ENCODE peak calls at places on chromosomes 7 and 10, in nine cellular contexts. C is GM19239; P is T-cell; A is effector memory CD8-positive, alpha-beta T cell; T is effector CD4-positive, alpha-beta T cell; N is OCI-LY7; V is KG1; L is ELF-1; K is GM23338. Z is an unnamed sample.

GRCh38 chr10:124296121-124296812 is 122.5 kb downstream of the OAT start:
- DNase-seq in C (no peak), P (no peak), A (no peak), T (no peak), N (no peak), V (no peak), L (peak; percentile 22), K (peak; percentile 46), Z (no peak)

GRCh38 chr7:2522780-2523433 is 3.3 kb downstream of the LFNG start:
- DNase-seq in C (no peak), P (no peak), A (no peak), T (no peak), N (no peak), V (no peak), L (peak; percentile 80), K (peak; percentile 86), Z (no peak)

GRCh38 chr7:76509931-76510877 is at the start of gene UPK3B:
- DNase-seq in C (no peak), P (no peak), A (no peak), T (no peak), N (no peak), V (no peak), L (peak; percentile 82), K (peak; percentile 83), Z (no peak)

GRCh38 chr7:33807779-33808482 is 97.4 kb upstream of the BMPER start:
- DNase-seq in C (no peak), P (no peak), A (no peak), T (no peak), N (peak; percentile 10), V (no peak), L (peak; percentile 70), K (peak; percentile 81), Z (no peak)

GRCh38 chr10:97302088-97302791 is 9.8 kb upstream of the ARHGAP19 start:
- DNase-seq in C (no peak), P (no peak), A (no peak), T (no peak), N (no peak), V (no peak), L (no peak), K (no peak), Z (no peak)

GRCh38 chr7:135320277-135320676 is 86.6 kb downstream of the STRA8 start:
- DNase-seq in C (no peak), P (no peak), A (no peak), T (no peak), N (no peak), V (no peak), L (no peak), K (no peak), Z (no peak)

GRCh38 chr10:88986549-88987242 is 3.9 kb upstream of the FAS start:
- DNase-seq in C (no peak), P (no peak), A (no peak), T (no peak), N (peak; percentile 39), V (no peak), L (no peak), K (peak; percentile 60), Z (no peak)

GRCh38 chr7:151150388-151150787 is 17.1 kb downstream of the GBX1 start:
- DNase-seq in C (no peak), P (no peak), A (no peak), T (no peak), N (no peak), V (no peak), L (no peak), K (no peak), Z (no peak)

GRCh38 chr7:106165328-106165727 is 53.2 kb upstream of the SYPL1 start:
- DNase-seq in C (no peak), P (no peak), A (no peak), T (no peak), N (no peak), V (no peak), L (no peak), K (no peak), Z (no peak)

GRCh38 chr7:78530351-78530750 is 731.8 kb downstream of the PHTF2 start:
- DNase-seq in C (no peak), P (no peak), A (no peak), T (no peak), N (no peak), V (no peak), L (no peak), K (no peak), Z (no peak)

GRCh38 chr10:31072453-31072852 is 40.8 kb upstream of the ZNF438 start:
- DNase-seq in C (no peak), P (no peak), A (no peak), T (no peak), N (no peak), V (no peak), L (no peak), K (no peak), Z (no peak)

GRCh38 chr7:132386249-132386681 is 190.0 kb downstream of the PLXNA4 start:
- DNase-seq in C (no peak), P (no peak), A (no peak), T (no peak), N (no peak), V (no peak), L (peak; percentile 60), K (no peak), Z (no peak)

GRCh38 chr10:36349445-36350063 is 707.5 kb upstream of the FZD8 start:
- DNase-seq in C (no peak), P (no peak), A (no peak), T (no peak), N (no peak), V (no peak), L (peak; percentile 62), K (peak; percentile 6), Z (no peak)

GRCh38 chr7:80781561-80781979 is 137.3 kb downstream of the SEMA3C start:
- DNase-seq in C (no peak), P (no peak), A (no peak), T (no peak), N (no peak), V (no peak), L (peak; percentile 86), K (peak; percentile 13), Z (no peak)

GRCh38 chr10:58555930-58556311 is 43.2 kb downstream of the BICC1 start:
- DNase-seq in C (no peak), P (no peak), A (no peak), T (no peak), N (no peak), V (no peak), L (no peak), K (no peak), Z (no peak)

GRCh38 chr7:36657031-36657660 is 67.1 kb downstream of the AOAH start:
- DNase-seq in C (no peak), P (no peak), A (no peak), T (no peak), N (no peak), V (no peak), L (no peak), K (no peak), Z (no peak)

GRCh38 chr7:114825423-114825951 is 96.4 kb upstream of the MDFIC start:
- DNase-seq in C (no peak), P (no peak), A (no peak), T (no peak), N (no peak), V (no peak), L (peak; percentile 87), K (peak; percentile 79), Z (no peak)

GRCh38 chr7:25240340-25240739 is 12.1 kb upstream of the NPVF start:
- DNase-seq in C (no peak), P (no peak), A (no peak), T (no peak), N (no peak), V (no peak), L (no peak), K (no peak), Z (no peak)

GRCh38 chr10:131220601-131221171 is 90.8 kb downstream of the TCERG1L start:
- DNase-seq in C (no peak), P (no peak), A (no peak), T (no peak), N (no peak), V (no peak), L (no peak), K (no peak), Z (no peak)

GRCh38 chr10:124642076-124642710 is 102.0 kb downstream of the FAM53B start:
- DNase-seq in C (no peak), P (no peak), A (no peak), T (no peak), N (no peak), V (no peak), L (no peak), K (no peak), Z (peak; percentile 63)

GRCh38 chr10:36574212-36574611 is 551.2 kb upstream of the ANKRD30A start:
- DNase-seq in C (no peak), P (no peak), A (no peak), T (no peak), N (no peak), V (no peak), L (no peak), K (no peak), Z (no peak)

GRCh38 chr7:19111474-19112143 is 5.8 kb downstream of the TWIST1 start:
- DNase-seq in C (no peak), P (no peak), A (no peak), T (no peak), N (no peak), V (no peak), L (peak; percentile 29), K (peak; percentile 52), Z (no peak)

GRCh38 chr10:128242641-128243040 is 116.4 kb upstream of the MKI67 start:
- DNase-seq in C (no peak), P (no peak), A (no peak), T (no peak), N (no peak), V (no peak), L (peak; percentile 50), K (peak; percentile 22), Z (no peak)

GRCh38 chr10:33871557-33871956 is 537.1 kb upstream of the NRP1 start:
- DNase-seq in C (no peak), P (no peak), A (no peak), T (no peak), N (no peak), V (peak; percentile 10), L (no peak), K (no peak), Z (no peak)

Z was measured in GF-D8.